ENCODE peak calls at places on chromosomes 3 and 15, in five cellular contexts. B is brain microvascular endothelial cell, O is upper lobe of left lung, S is H9, M is astrocyte of the spinal cord. L is an unnamed sample.
A peak's percentile ranks its signal among the peaks of the same experiment; 100 is the strongest.

GRCh38 chr15:45704329-45705249 is 69.8 kb downstream of the SQOR start:
- DNase-seq in O (peak; percentile 23), B (peak; percentile 20), M (peak; percentile 16), S (peak; percentile 86), L (peak; percentile 46)

GRCh38 chr3:162436826-162437225 is 940.2 kb downstream of the OTOL1 start:
- DNase-seq in M (no peak), O (no peak), S (no peak), B (no peak), L (no peak)

GRCh38 chr3:71641669-71642068 is 58.1 kb upstream of the FOXP1 start:
- DNase-seq in S (no peak), B (peak; percentile 22), O (no peak), M (no peak), L (peak; percentile 9)

GRCh38 chr3:159416854-159417253 is 571.8 kb upstream of the IL12A start:
- DNase-seq in B (peak; percentile 46), S (no peak), O (no peak), M (peak; percentile 76), L (no peak)

GRCh38 chr3:182172534-182172933 is 460.8 kb downstream of the SOX2 start:
- DNase-seq in O (no peak), M (no peak), S (no peak), B (no peak), L (no peak)

GRCh38 chr3:162984752-162985151 is 1488.1 kb downstream of the OTOL1 start:
- DNase-seq in S (no peak), O (no peak), B (peak; percentile 38), M (no peak), L (no peak)

GRCh38 chr3:49554639-49555265 is 475 bp downstream of the BSN start:
- DNase-seq in B (no peak), O (peak; percentile 43), S (peak; percentile 62), M (peak; percentile 25), L (no peak)

GRCh38 chr3:149764302-149764701 is 12.0 kb upstream of the COMMD2 start:
- DNase-seq in B (no peak), S (no peak), M (no peak), O (no peak), L (no peak)

GRCh38 chr3:30042274-30042859 is 564.0 kb upstream of the TGFBR2 start:
- DNase-seq in O (peak; percentile 37), S (peak; percentile 55), B (peak; percentile 78), M (peak; percentile 84), L (peak; percentile 58)

GRCh38 chr3:125054436-125055164 is 1.2 kb downstream of the HEG1 start:
- DNase-seq in O (peak; percentile 30), B (peak; percentile 42), S (no peak), M (peak; percentile 76), L (peak; percentile 66)

GRCh38 chr3:47542614-47543173 is 29.2 kb upstream of the ELP6 start:
- DNase-seq in O (no peak), B (no peak), M (peak; percentile 44), S (no peak), L (no peak)

GRCh38 chr3:183123891-183124290 is 24.6 kb upstream of the MCCC1 start:
- DNase-seq in B (no peak), S (no peak), O (no peak), M (peak; percentile 13), L (no peak)

GRCh38 chr3:11653298-11654055 is 9.8 kb upstream of the VGLL4 start:
- DNase-seq in M (no peak), O (no peak), S (no peak), B (no peak), L (no peak)

GRCh38 chr3:186640929-186641328 is 730 bp downstream of the FETUB start:
- DNase-seq in O (no peak), B (no peak), M (no peak), S (no peak), L (no peak)

GRCh38 chr3:188624384-188624783 is 470.4 kb downstream of the LPP start:
- DNase-seq in O (peak; percentile 34), S (no peak), B (no peak), M (peak; percentile 50), L (peak; percentile 75)

GRCh38 chr15:85454403-85454802 is 74.0 kb downstream of the AKAP13 start:
- DNase-seq in S (no peak), B (no peak), O (no peak), M (no peak), L (no peak)

GRCh38 chr15:81394609-81395008 is 20.6 kb upstream of the TMC3 start:
- DNase-seq in O (no peak), S (no peak), M (no peak), B (no peak), L (no peak)

GRCh38 chr15:75042730-75043508 is 19.5 kb downstream of the PPCDC start:
- DNase-seq in O (peak; percentile 97), M (peak; percentile 29), S (peak; percentile 73), B (peak; percentile 22), L (no peak)

DNA sequence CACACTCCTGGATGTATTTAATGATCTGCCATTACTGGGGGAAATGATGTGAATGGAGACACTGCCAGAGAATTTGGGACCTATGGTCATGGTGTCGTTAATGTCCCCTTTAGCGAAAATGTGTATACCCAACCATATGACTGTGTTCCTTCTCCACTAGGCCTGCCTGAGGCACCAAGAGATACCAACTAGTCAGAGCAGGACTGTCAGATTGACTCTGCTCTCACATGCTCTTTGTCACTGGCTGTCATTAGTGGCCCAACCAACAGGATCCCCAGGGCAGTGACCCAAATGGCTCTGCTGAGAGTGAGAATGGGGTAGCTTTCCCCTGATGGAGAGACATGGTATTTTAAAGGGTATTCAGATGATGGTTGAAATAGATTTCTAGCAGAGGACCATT is 2.8 kb downstream of the TAGLN3 start:
- DNase-seq in O (no peak), S (no peak), B (no peak), M (no peak), L (no peak)
- TF ChIP-seq CTCF in O (no peak), S (no peak), B (no peak), M (no peak), L (no peak)

GRCh38 chr3:40237892-40238571 is 71.5 kb upstream of the EIF1B start:
- DNase-seq in O (no peak), M (no peak), S (peak; percentile 57), B (peak; percentile 32), L (peak; percentile 9)
- TF ChIP-seq CTCF in O (no peak), M (peak; percentile 25), S (peak; percentile 60), B (peak; percentile 54), L (peak; percentile 32)

GRCh38 chr3:157077565-157077991 is 82.4 kb downstream of the CCNL1 start:
- DNase-seq in B (no peak), M (no peak), S (peak; percentile 28), O (no peak), L (peak; percentile 60)
- TF ChIP-seq CTCF in B (peak; percentile 37), M (peak; percentile 18), S (peak; percentile 19), O (no peak), L (peak; percentile 62)

DNA sequence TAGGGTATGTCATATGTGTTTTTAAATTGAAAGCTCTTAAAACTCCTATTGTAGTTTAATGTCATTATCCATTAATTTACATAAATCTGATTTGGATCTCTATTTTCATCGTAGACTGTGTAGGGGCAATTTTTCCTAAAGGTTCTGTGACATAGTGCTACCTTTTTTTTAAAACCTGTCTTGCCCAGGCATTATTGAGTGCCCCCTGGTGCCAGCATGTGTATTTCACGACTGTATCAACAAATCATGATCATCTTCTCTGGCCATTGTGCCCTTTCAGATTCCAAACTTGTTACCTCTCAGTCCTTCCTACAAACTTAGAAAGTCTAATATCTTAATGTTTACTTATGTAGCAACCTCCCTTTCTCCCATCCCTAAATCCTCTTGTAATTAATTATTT is 97.2 kb upstream of the FLNB start:
- DNase-seq in B (peak; percentile 24), O (no peak), M (no peak), S (no peak), L (peak; percentile 12)
- TF ChIP-seq CTCF in B (peak; percentile 68), O (no peak), M (peak; percentile 54), S (peak; percentile 65), L (peak; percentile 72)

GRCh38 chr15:52163321-52164190 is 27.6 kb downstream of the GNB5 start:
- DNase-seq in O (no peak), S (peak; percentile 71), M (no peak), B (no peak), L (no peak)
- TF ChIP-seq CTCF in O (no peak), S (peak; percentile 73), M (peak; percentile 19), B (peak; percentile 49), L (peak; percentile 52)

GRCh38 chr15:62706361-62706760 is 336.2 kb upstream of the TPM1 start:
- DNase-seq in O (no peak), M (no peak), B (no peak), S (no peak), L (no peak)
- TF ChIP-seq CTCF in O (no peak), M (peak; percentile 14), B (peak; percentile 15), S (no peak), L (no peak)

GRCh38 chr3:17120115-17120514 is 235.4 kb downstream of the PLCL2 start:
- DNase-seq in M (no peak), S (no peak), B (no peak), O (no peak), L (no peak)
- TF ChIP-seq CTCF in M (no peak), S (no peak), B (no peak), O (no peak), L (no peak)

GRCh38 chr3:107798381-107798780 is 275.6 kb downstream of the BBX start:
- DNase-seq in B (peak; percentile 37), M (peak; percentile 51), O (no peak), S (no peak), L (no peak)
- TF ChIP-seq CTCF in B (no peak), M (no peak), O (no peak), S (no peak), L (no peak)

L was measured in HFFc6.